ENCODE peak calls at places on chromosomes 11 and 22, in seven cellular contexts. E, H, V, T, P, Q and U are unnamed samples.

GRCh38 chr22:35981900-35982299 is 46.7 kb downstream of the RBFOX2 start:
- DNase-seq in H (no peak), Q (no peak), P (no peak), E (no peak), V (no peak), T (no peak), U (no peak)

GRCh38 chr11:114354076-114354475 is 46.2 kb downstream of the C11orf71 start:
- DNase-seq in Q (no peak), E (no peak), P (no peak), H (no peak), T (peak; percentile 94), V (no peak), U (no peak)

GRCh38 chr11:11805228-11805627 is 36.5 kb upstream of the USP47 start:
- DNase-seq in Q (no peak), T (no peak), V (no peak), E (no peak), P (no peak), H (no peak), U (no peak)

GRCh38 chr11:80330302-80330701 is 889.5 kb upstream of the TENM4 start:
- DNase-seq in V (no peak), H (no peak), T (peak; percentile 51), Q (no peak), P (no peak), E (no peak), U (no peak)

GRCh38 chr11:75949023-75949672 is 134.1 kb downstream of the UVRAG start:
- DNase-seq in H (no peak), E (no peak), P (no peak), V (no peak), T (peak; percentile 17), Q (no peak), U (no peak)

GRCh38 chr22:35785181-35785923 is 67.7 kb downstream of the APOL5 start:
- DNase-seq in T (no peak), H (no peak), E (no peak), V (no peak), P (no peak), Q (no peak), U (no peak)

GRCh38 chr11:114057147-114057546 is 2.4 kb upstream of the ZBTB16 start:
- DNase-seq in H (no peak), E (no peak), V (peak; percentile 71), T (no peak), Q (peak; percentile 38), P (no peak), U (peak; percentile 60)

GRCh38 chr11:64643927-64644326 is 52.9 kb downstream of the SLC22A12 start:
- DNase-seq in T (no peak), H (no peak), Q (no peak), E (no peak), V (no peak), P (no peak), U (no peak)

GRCh38 chr11:46906596-46906995 is 11.8 kb downstream of the LRP4 start:
- DNase-seq in H (no peak), T (peak; percentile 52), V (no peak), E (no peak), Q (no peak), P (peak; percentile 81), U (no peak)

GRCh38 chr11:36010010-36010740 is 66.3 kb downstream of the LDLRAD3 start:
- DNase-seq in T (peak; percentile 57), E (no peak), P (no peak), H (no peak), Q (no peak), V (no peak), U (no peak)

GRCh38 chr11:130449246-130449990 is 973 bp downstream of the ADAMTS15 start:
- DNase-seq in Q (no peak), H (no peak), E (no peak), P (peak; percentile 72), T (no peak), V (peak; percentile 69), U (no peak)

GRCh38 chr22:47064016-47064415 is 301.6 kb downstream of the TBC1D22A start:
- DNase-seq in Q (no peak), H (no peak), P (no peak), V (peak; percentile 59), E (no peak), T (no peak), U (no peak)

GRCh38 chr11:120168108-120168959 is 30.4 kb upstream of the TRIM29 start:
- DNase-seq in P (no peak), E (no peak), T (peak; percentile 37), V (peak; percentile 52), H (no peak), Q (no peak), U (no peak)

GRCh38 chr22:23269441-23270211 is 89.3 kb downstream of the BCR start:
- DNase-seq in Q (no peak), H (no peak), T (no peak), V (no peak), P (peak; percentile 65), E (no peak), U (no peak)

GRCh38 chr11:116931206-116931953 is 94.0 kb upstream of the APOA1 start:
- DNase-seq in E (peak; percentile 19), H (no peak), V (no peak), P (no peak), Q (no peak), T (peak; percentile 53), U (no peak)

GRCh38 chr11:121630041-121630440 is 177.3 kb upstream of the SORL1-AS1 start:
- DNase-seq in Q (no peak), T (peak; percentile 93), H (no peak), V (no peak), E (no peak), P (no peak), U (no peak)

GRCh38 chr11:1848640-1849265 is 4.1 kb upstream of the LSP1 start:
- DNase-seq in E (no peak), T (no peak), P (no peak), H (no peak), Q (no peak), V (no peak), U (no peak)

GRCh38 chr22:19648419-19648929 is 65.8 kb upstream of the SEPTIN5 start:
- DNase-seq in H (no peak), T (no peak), Q (no peak), E (no peak), P (peak; percentile 16), V (no peak), U (no peak)

GRCh38 chr11:35418847-35419712 is at the start of gene SLC1A2:
- DNase-seq in E (peak; percentile 18), V (peak; percentile 70), Q (no peak), H (no peak), T (peak; percentile 19), P (peak; percentile 80), U (peak; percentile 18)

GRCh38 chr22:50473088-50473487 is 1.7 kb downstream of the SBF1 start:
- DNase-seq in V (no peak), H (no peak), Q (no peak), E (no peak), P (peak; percentile 80), T (no peak), U (no peak)

GRCh38 chr11:18046116-18046777 is at the start of gene TPH1:
- DNase-seq in Q (peak; percentile 44), P (peak; percentile 86), H (no peak), T (peak; percentile 36), E (peak; percentile 18), V (peak; percentile 79), U (peak; percentile 50)

GRCh38 chr11:64044730-64045386 is 9.1 kb downstream of the FLRT1 start:
- DNase-seq in T (no peak), Q (no peak), E (no peak), P (no peak), V (no peak), H (no peak), U (no peak)

GRCh38 chr11:13152736-13153541 is 124.7 kb upstream of the BMAL1 start:
- DNase-seq in T (peak; percentile 42), H (no peak), P (no peak), Q (no peak), V (no peak), E (no peak), U (no peak)

DNA sequence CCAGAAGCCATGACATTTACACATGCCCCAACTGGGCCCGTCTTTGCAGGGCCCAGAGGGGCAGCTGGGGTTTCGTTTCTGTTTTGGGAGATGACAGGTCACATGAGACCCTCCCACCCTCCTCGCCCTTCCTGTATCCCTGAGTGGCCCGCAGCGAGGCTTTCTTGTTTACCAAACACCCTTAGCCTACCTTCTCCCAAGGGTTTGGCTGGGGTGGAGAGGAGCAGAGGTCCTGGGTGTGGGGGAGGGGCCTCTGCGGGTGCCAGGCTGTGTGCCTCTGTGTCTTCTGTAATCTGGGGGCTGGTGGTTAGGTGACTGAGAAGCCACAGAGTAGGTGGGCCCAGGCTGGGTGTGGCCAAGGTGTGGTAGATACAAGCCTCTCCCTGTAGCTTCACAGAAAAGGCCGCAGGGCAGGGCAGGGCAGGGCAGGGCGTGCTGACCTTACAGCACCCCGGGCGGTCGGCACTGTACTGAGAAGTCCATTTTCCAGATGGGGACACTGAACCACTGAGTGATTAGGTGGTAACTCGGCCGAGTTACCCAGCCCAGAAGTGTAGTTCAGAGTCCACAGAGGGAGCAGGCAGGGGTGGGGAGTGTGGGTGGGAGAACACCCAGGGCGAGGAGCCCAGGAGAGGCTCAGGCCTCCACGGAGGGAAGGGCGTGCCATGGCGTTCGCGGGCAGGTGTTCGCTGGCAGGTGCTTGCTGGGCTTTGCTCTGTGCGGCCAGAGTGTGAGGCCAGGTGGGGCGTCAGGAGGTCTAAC is 8.7 kb downstream of the PRR5 start:
- DNase-seq in Q (no peak), E (no peak), H (no peak), T (no peak), V (no peak), P (no peak), U (no peak)
- H3K27ac ChIP-seq in Q (no peak overlapping the region), E (no peak overlapping the region), H (peak overlapping the region; percentile 26), T (no peak overlapping the region), V (no peak overlapping the region), P (no peak overlapping the region), U (no peak overlapping the region)

DNA sequence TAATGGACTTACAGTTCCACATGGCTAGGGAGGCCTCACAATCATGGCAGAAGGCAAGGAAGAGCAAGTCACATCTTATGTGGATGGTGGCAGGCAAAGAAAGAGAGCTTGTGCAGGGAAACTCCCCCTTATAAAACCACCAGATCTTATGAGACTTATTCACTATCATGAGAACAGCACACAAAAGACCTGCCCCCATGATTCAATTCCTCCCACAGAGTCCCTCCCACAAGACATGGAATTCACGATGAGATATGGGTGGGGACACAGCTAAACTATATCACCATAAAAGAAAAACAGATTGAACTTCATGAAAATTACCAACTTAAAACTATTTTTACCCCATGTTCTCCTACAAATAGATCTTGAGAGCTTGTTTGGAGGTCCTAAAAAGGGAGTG is 19.6 kb downstream of the ENTHD1 start:
- DNase-seq in T (no peak), P (no peak), E (no peak), V (no peak), H (no peak), Q (no peak), U (no peak)
- TF ChIP-seq CTCF in T (no peak), P (no peak), E (no peak), V (no peak), H (no peak), Q (no peak), U (no peak)

DNA sequence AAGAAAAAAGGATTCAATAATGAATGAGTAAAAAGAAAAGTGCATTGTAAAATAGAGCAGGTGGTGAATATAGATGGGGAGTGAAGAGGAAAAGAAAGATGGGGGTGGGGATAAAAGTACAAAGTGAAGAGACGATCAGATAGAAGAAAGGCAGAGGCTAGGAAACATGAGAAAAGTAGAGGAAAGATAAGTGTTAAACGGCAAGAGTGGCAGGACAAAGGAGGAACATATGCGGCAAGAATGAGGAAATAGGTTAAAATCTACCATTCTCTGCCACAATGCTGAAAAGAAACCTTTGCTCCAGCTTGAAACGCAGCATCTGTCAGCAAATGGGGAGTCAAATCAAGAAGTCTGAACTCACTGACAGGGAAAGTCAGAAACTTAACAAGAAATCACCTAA is 6.8 kb downstream of the FUT4 start:
- DNase-seq in E (no peak), T (no peak), V (no peak), P (no peak), H (no peak), Q (no peak), U (no peak)
- H3K4me3 ChIP-seq in E (no peak overlapping the region), T (no peak overlapping the region), V (no peak overlapping the region), P (no peak overlapping the region), H (no peak overlapping the region), Q (no peak overlapping the region), U (no peak overlapping the region)

GRCh38 chr11:8089791-8090510 is 8.9 kb downstream of the TUB start:
- DNase-seq in P (peak; percentile 62), V (no peak), E (peak; percentile 13), T (no peak), H (no peak), Q (no peak), U (no peak)
- H3K27ac ChIP-seq in P (no peak overlapping the region), V (no peak overlapping the region), E (no peak overlapping the region), T (no peak overlapping the region), H (no peak overlapping the region), Q (no peak overlapping the region), U (no peak overlapping the region)